ENCODE peak calls at places on chromosome 18, in nine cellular contexts. V is Peyer's patch, D is astrocyte, I is progenitor cell of endocrine pancreas, B is hepatocyte, L is colonic mucosa, W is Panc1, G is HL-60, K is glutamatergic neuron. U is an unnamed sample.

GRCh38 chr18:60100805-60101204 is 201.0 kb downstream of the PMAIP1 start:
- DNase-seq in V (no peak), D (no peak), I (no peak), B (no peak), L (no peak), W (no peak), G (peak), K (no peak), U (no peak)

GRCh38 chr18:22026362-22026761 is 143.0 kb upstream of the GATA6 start:
- DNase-seq in V (no peak), D (no peak), I (no peak), B (no peak), L (no peak), W (no peak), G (no peak), K (peak), U (no peak)

GRCh38 chr18:57803119-57803969 is at the start of gene ATP8B1:
- DNase-seq in V (peak), D (peak), I (peak), B (peak), L (peak), W (no peak), G (peak), K (peak), U (peak)

GRCh38 chr18:48950536-48951447 is at the start of gene SMAD7:
- DNase-seq in V (no peak), D (no peak), I (no peak), B (peak), L (no peak), W (no peak), G (peak), K (no peak), U (peak)

GRCh38 chr18:22180722-22181121 is 11.3 kb downstream of the GATA6 start:
- DNase-seq in V (no peak), D (no peak), I (no peak), B (no peak), L (no peak), W (no peak), G (no peak), K (no peak), U (no peak)

GRCh38 chr18:23798249-23798648 is 109.0 kb downstream of the LAMA3 start:
- DNase-seq in V (no peak), D (no peak), I (no peak), B (no peak), L (no peak), W (no peak), G (no peak), K (no peak), U (no peak)

GRCh38 chr18:10242922-10243680 is 211.3 kb upstream of the APCDD1 start:
- DNase-seq in V (no peak), D (no peak), I (no peak), B (peak), L (no peak), W (no peak), G (no peak), K (no peak), U (no peak)

GRCh38 chr18:51490417-51490816 is 292.9 kb upstream of the MEX3C start:
- DNase-seq in V (no peak), D (no peak), I (no peak), B (no peak), L (no peak), W (no peak), G (no peak), K (no peak), U (no peak)

GRCh38 chr18:45688834-45689233 is 35.1 kb upstream of the SLC14A1 start:
- DNase-seq in V (no peak), D (no peak), I (no peak), B (no peak), L (no peak), W (no peak), G (no peak), K (no peak), U (peak)

GRCh38 chr18:29181151-29181901 is 1004.4 kb upstream of the CDH2 start:
- DNase-seq in V (no peak), D (peak), I (no peak), B (peak), L (no peak), W (no peak), G (no peak), K (no peak), U (no peak)

GRCh38 chr18:13500891-13501887 is 225.2 kb downstream of the FAM210A start:
- DNase-seq in V (no peak), D (peak), I (no peak), B (peak), L (no peak), W (no peak), G (no peak), K (no peak), U (no peak)

GRCh38 chr18:10838594-10838993 is 310.8 kb downstream of the PIEZO2 start:
- DNase-seq in V (no peak), D (no peak), I (no peak), B (peak), L (no peak), W (no peak), G (no peak), K (no peak), U (peak)

GRCh38 chr18:41206341-41206740 is 748.7 kb upstream of the PIK3C3 start:
- DNase-seq in V (no peak), D (no peak), I (no peak), B (no peak), L (no peak), W (no peak), G (no peak), K (no peak), U (no peak)

GRCh38 chr18:36025025-36025424 is 42.3 kb downstream of the RPRD1A start:
- DNase-seq in V (no peak), D (peak), I (no peak), B (no peak), L (no peak), W (no peak), G (no peak), K (no peak), U (no peak)

GRCh38 chr18:41820784-41821183 is 134.2 kb upstream of the PIK3C3 start:
- DNase-seq in V (no peak), D (no peak), I (no peak), B (no peak), L (no peak), W (no peak), G (no peak), K (no peak), U (peak)

GRCh38 chr18:36761186-36761698 is 67.6 kb downstream of the TPGS2 start:
- DNase-seq in V (no peak), D (no peak), I (no peak), B (no peak), L (no peak), W (no peak), G (no peak), K (no peak), U (no peak)

GRCh38 chr18:45324489-45325111 is 290.7 kb upstream of the SLC14A2 start:
- DNase-seq in V (no peak), D (peak), I (no peak), B (peak), L (peak), W (no peak), G (no peak), K (no peak), U (no peak)

GRCh38 chr18:80037869-80038630 is 3.8 kb downstream of the RBFA start:
- DNase-seq in V (no peak), D (no peak), I (no peak), B (no peak), L (no peak), W (no peak), G (no peak), K (peak), U (no peak)

GRCh38 chr18:5285326-5285725 is 10.2 kb downstream of the ZBTB14 start:
- DNase-seq in V (no peak), D (no peak), I (no peak), B (no peak), L (no peak), W (no peak), G (no peak), K (peak), U (no peak)

GRCh38 chr18:57438669-57439616 is 3.8 kb downstream of the ONECUT2 start:
- DNase-seq in V (no peak), D (no peak), I (no peak), B (no peak), L (no peak), W (no peak), G (peak), K (peak), U (peak)

GRCh38 chr18:78411539-78411938 is 568.1 kb upstream of the SALL3 start:
- DNase-seq in V (no peak), D (no peak), I (no peak), B (no peak), L (no peak), W (no peak), G (no peak), K (no peak), U (no peak)

GRCh38 chr18:3793545-3793944 is 343.6 kb downstream of the TGIF1 start:
- DNase-seq in V (no peak), D (peak), I (no peak), B (no peak), L (no peak), W (no peak), G (no peak), K (no peak), U (no peak)

GRCh38 chr18:57431512-57432080 is 3.6 kb upstream of the ONECUT2 start:
- DNase-seq in V (no peak), D (no peak), I (no peak), B (no peak), L (no peak), W (no peak), G (no peak), K (no peak), U (no peak)

GRCh38 chr18:28626757-28627156 is 449.8 kb upstream of the CDH2 start:
- DNase-seq in V (no peak), D (no peak), I (no peak), B (no peak), L (no peak), W (no peak), G (no peak), K (no peak), U (no peak)

GRCh38 chr18:59070181-59070912 is 69.3 kb upstream of the SEC11C start:
- DNase-seq in V (peak), D (peak), I (peak), B (peak), L (peak), W (peak), G (peak), K (peak), U (peak)

GRCh38 chr18:68847219-68847860 is 49.5 kb downstream of the CCDC102B start:
- DNase-seq in V (no peak), D (peak), I (no peak), B (peak), L (no peak), W (no peak), G (no peak), K (no peak), U (no peak)

DNA sequence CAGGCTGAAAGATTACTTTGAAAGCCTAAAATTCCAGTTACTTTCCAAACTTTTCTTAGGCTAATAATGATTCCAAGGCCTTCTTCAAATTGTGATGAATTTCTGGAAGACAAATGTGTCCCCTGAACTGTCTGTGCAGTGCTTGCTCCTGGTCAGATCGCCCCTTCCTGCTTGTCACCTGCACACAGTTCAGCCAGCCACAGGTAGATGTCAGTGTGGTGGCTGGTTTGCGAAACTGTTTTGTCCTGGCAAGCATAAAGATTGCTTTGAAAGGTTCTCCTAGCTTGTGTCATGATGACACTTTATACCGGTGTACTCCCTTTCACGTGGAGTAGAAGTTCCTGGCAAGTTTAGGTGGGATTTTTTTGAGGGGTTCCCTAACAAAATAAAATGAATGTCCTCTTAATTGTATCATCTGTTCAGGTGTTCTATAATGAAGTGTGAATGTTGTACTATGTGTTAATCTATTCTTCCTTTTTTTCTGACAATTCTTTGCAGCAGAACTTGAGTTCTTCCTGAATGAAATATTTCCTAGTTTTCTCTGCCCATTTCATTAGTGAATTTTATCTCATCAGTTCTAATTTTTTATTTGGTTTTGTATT is 298.8 kb downstream of the ZNF407 start:
- DNase-seq in V (peak), D (no peak), I (no peak), B (peak), L (peak), W (peak), G (peak), K (no peak), U (peak)
- TF ChIP-seq CTCF in V (peak), D (no peak), I (peak), B (peak), L (peak), W (peak), G (no peak), K (no peak), U (peak)

DNA sequence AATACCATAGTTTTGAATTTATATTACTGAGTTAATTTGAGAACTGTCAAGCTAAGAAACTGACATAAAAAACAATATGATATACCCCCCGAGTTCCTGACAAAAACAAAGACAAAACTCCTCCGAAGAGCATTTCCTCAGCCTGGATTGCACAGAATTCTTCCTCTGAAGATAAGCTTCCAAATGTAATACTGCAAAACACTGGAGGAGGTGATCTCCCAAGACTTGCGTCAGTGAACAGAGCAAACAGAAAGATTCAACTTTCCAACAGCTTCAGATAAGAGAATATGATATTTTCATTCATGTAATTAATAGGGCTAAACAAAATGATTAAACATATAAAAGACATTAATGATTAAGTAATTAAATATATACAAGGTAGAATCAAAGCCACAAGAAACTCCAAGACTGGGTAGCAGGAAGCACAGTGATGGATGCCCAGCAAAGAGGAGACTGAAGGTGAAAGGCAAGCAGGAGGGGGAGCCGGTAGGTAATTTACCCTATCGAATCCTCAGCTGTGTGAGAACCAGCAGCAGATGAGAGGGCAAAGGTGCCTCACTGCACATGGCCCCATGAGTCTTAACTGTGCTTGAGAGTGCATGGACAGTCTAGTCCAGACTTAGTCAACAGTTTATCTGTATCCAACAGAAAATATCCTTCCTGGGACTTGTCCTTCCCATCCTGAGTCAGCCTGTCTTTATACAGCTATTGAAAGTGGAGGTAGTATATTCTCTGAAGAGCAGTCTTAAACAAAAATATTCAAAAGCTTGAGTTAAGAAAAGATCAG is 18.3 kb upstream of the SERPINB3 start:
- DNase-seq in V (no peak), D (no peak), I (no peak), B (peak), L (no peak), W (no peak), G (no peak), K (no peak), U (no peak)
- TF ChIP-seq CTCF in V (no peak), D (no peak), I (no peak), B (no peak), L (no peak), W (no peak), G (no peak), K (no peak), U (no peak)

GRCh38 chr18:55343396-55344073 is 244.5 kb downstream of the TCF4 start:
- DNase-seq in V (no peak), D (peak), I (no peak), B (peak), L (no peak), W (no peak), G (no peak), K (no peak), U (no peak)
- TF ChIP-seq CTCF in V (peak), D (peak), I (peak), B (peak), L (no peak), W (peak), G (peak), K (peak), U (peak)

DNA sequence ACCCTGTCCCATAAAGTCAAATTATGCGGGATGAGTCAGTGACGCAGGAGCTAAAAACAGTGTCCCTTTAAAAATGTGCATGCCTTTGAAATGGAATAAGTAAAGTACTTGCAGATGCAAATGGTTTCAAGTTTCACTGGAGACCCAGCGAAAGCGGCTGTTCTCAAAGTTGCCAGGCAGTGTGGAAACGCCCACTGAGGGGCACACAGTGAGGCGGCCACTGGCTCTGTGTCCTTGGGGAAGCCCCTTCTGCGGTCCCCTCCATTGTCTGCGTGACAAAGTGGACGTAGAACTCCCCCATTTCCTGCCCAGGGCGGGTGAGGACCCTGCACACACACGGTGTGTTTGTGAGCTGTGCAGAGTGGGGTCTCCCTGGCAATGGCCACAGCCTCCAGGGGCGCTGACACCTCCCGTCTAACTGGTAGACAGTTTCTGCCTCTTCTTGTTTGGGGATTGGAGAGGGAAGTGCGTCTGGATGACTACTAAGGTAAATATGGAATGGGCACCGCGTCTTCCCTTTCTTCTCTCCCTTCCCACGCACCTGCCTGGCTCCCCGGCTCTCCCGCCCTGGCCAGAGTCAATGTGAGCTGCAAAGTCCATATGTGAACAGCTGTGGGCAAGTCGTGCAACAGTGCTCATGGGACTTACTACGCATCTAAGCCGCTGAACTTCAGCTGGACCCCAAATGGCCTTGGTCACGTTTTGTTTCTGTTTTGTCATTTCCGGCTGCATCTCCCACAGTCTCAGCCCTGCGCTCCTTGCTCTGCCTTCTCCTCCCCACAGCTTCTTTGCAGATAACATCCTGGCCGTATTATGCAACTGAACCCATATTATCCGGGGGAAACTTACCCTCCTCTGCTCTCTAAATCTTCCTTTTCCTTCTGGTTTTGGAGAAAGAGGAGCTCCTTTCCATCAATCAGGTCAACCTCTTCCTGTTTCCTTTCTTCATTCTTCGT is 33.7 kb upstream of the ZNF516 start:
- DNase-seq in V (no peak), D (peak), I (no peak), B (peak), L (peak), W (no peak), G (peak), K (peak), U (peak)
- TF ChIP-seq CTCF in V (no peak), D (no peak), I (peak), B (peak), L (no peak), W (no peak), G (no peak), K (no peak), U (no peak)

GRCh38 chr18:32470713-32471633 is at the start of gene GAREM1:
- DNase-seq in V (peak), D (peak), I (peak), B (peak), L (peak), W (peak), G (peak), K (peak), U (peak)
- TF ChIP-seq CTCF in V (peak), D (peak), I (peak), B (peak), L (peak), W (peak), G (no peak), K (peak), U (peak)

GRCh38 chr18:34947711-34948125 is 93.5 kb upstream of the MAPRE2 start:
- DNase-seq in V (no peak), D (peak), I (no peak), B (no peak), L (no peak), W (no peak), G (no peak), K (no peak), U (no peak)
- TF ChIP-seq CTCF in V (no peak), D (no peak), I (no peak), B (no peak), L (no peak), W (no peak), G (no peak), K (no peak), U (no peak)

DNA sequence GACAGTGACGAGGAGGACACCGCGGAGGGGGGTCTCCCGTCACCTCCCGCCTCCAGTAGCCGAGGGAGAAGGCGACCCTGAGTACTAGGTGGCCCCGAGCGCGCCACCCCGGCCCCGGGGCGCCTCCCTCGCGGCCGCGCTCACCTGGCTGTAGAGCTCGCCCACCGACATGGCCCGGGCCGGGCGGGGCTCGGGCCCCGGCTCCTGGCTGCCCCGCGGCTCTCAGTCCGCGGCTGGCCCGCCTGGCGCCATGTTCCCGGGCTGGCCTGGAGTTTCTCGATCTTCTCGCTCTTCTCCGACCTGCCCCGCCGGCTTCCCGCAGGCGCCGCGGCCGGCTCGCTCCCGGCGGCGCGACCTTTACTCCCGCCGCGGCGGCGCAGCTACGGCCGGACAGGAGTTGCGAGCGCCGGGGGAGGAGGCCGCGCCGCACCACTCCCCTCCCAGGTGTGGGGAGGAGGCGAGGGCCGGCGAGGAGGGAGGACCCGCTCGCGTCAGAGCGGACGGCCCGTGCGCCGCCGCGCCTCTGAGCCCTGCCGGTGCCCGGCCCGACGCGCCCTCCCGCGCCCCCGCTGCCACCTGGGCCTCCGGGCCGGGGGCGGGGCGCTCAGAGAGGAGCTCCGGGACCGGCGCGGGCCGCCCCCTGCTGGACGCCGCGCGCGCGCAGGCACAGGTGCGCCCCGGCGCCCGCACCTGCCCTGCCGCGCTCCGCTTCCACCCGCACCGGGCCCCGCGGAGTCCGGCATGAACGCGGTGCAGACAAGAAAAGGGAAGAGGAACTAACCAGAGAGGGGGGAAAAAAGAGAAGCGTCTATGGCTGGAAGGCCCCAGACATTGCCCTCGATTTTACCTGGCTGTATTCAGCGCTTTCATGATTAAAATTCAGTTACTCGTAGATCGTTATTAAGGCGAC is at the start of gene MYO5B:
- DNase-seq in V (peak), D (no peak), I (peak), B (peak), L (peak), W (no peak), G (peak), K (peak), U (peak)
- TF ChIP-seq CTCF in V (peak), D (no peak), I (peak), B (peak), L (peak), W (peak), G (no peak), K (peak), U (peak)

U was measured in GM20000.